ENCODE peak calls at places on chromosomes 2 and 18, in five cellular contexts. J is dorsolateral prefrontal cortex, D is esophagus squamous epithelium, W is hepatocyte, R is Calu3. X is an unnamed sample.

GRCh38 chr18:9877655-9878014 is 8.1 kb upstream of the TXNDC2 start:
- DNase-seq in D (no peak), J (no peak), R (no peak), W (no peak), X (no peak)

GRCh38 chr2:204670124-204670523 is 124.8 kb downstream of the PARD3B start:
- DNase-seq in D (no peak), J (no peak), W (peak), R (no peak), X (no peak)

GRCh38 chr2:29165362-29166236 is 50.4 kb downstream of the CLIP4 start:
- DNase-seq in W (peak), J (no peak), R (no peak), D (no peak), X (no peak)

GRCh38 chr2:74441111-74441689 is 537 bp downstream of the RTKN start:
- DNase-seq in W (no peak), D (no peak), J (no peak), R (no peak), X (no peak)

GRCh38 chr2:234986866-234987720 is 35.3 kb downstream of the SH3BP4 start:
- DNase-seq in W (no peak), R (no peak), J (no peak), D (no peak), X (no peak)

GRCh38 chr18:61236476-61237057 is 96.7 kb upstream of the CDH20 start:
- DNase-seq in D (no peak), J (no peak), R (no peak), W (no peak), X (no peak)

GRCh38 chr2:144645055-144645778 is 125.3 kb upstream of the ZEB2 start:
- DNase-seq in W (no peak), R (no peak), J (no peak), D (no peak), X (no peak)

GRCh38 chr18:25743661-25744151 is 346.7 kb downstream of the SS18 start:
- DNase-seq in R (no peak), D (no peak), J (no peak), W (no peak), X (no peak)

GRCh38 chr2:216519154-216519762 is 20.6 kb downstream of the RPL37A start:
- DNase-seq in W (peak), J (peak), R (peak), D (no peak), X (peak)

GRCh38 chr2:28035816-28036215 is 145.3 kb downstream of the BABAM2 start:
- DNase-seq in R (no peak), W (no peak), J (no peak), D (no peak), X (no peak)

GRCh38 chr2:232957607-232958211 is 55.3 kb downstream of the NGEF start:
- DNase-seq in W (no peak), J (no peak), D (no peak), R (no peak), X (no peak)

GRCh38 chr2:19725392-19725791 is 176.4 kb downstream of the TTC32 start:
- DNase-seq in J (no peak), W (no peak), D (no peak), R (no peak), X (no peak)

GRCh38 chr2:241860184-241861078 is 1.7 kb upstream of the PDCD1 start:
- DNase-seq in W (no peak), D (no peak), J (no peak), R (no peak), X (no peak)

GRCh38 chr18:55876254-55876653 is 288.3 kb upstream of the TCF4 start:
- DNase-seq in J (no peak), R (no peak), D (no peak), W (no peak), X (no peak)

GRCh38 chr2:31088516-31089195 is 49.6 kb downstream of the GALNT14 start:
- DNase-seq in W (no peak), J (no peak), D (no peak), R (no peak), X (no peak)

GRCh38 chr2:158113896-158114295 is 12.2 kb downstream of the UPP2 start:
- DNase-seq in D (no peak), R (no peak), W (no peak), J (no peak), X (no peak)

GRCh38 chr2:140990416-140990815 is 1140.4 kb downstream of the LRP1B start:
- DNase-seq in D (no peak), R (no peak), W (no peak), J (no peak), X (no peak)

GRCh38 chr2:206765242-206766056 is at the start of the genes FASTKD2 and MDH1B:
- DNase-seq in W (peak), D (peak), R (peak), J (peak), X (peak)

GRCh38 chr2:45585267-45585861 is 25.7 kb downstream of the SRBD1 start:
- DNase-seq in J (no peak), W (peak), D (no peak), R (peak), X (peak)

GRCh38 chr2:14011186-14011585 is 621.3 kb upstream of the LRATD1 start:
- DNase-seq in W (no peak), D (no peak), R (no peak), J (no peak), X (no peak)

GRCh38 chr2:210128961-210129360 is 42.2 kb downstream of the KANSL1L start:
- DNase-seq in D (no peak), J (no peak), R (no peak), W (peak), X (no peak)

GRCh38 chr2:56130463-56131070 is 53.2 kb upstream of the CCDC85A start:
- DNase-seq in D (no peak), W (peak), J (peak), R (peak), X (no peak)

GRCh38 chr2:102438578-102438977 is 15.6 kb downstream of the IL18RAP start:
- DNase-seq in D (no peak), R (no peak), W (no peak), J (no peak), X (no peak)

GRCh38 chr2:128696421-128696820 is 377.8 kb upstream of the HS6ST1 start:
- DNase-seq in W (peak), R (no peak), D (no peak), J (no peak), X (no peak)

GRCh38 chr2:209121691-209122090 is 302.2 kb upstream of the MAP2 start:
- DNase-seq in D (no peak), J (no peak), R (no peak), W (no peak), X (no peak)

GRCh38 chr18:46313521-46313920 is 209.3 kb downstream of the HAUS1 start:
- DNase-seq in J (no peak), W (no peak), R (no peak), D (no peak), X (no peak)
- TF ChIP-seq CTCF in J (no peak), W (no peak), R (no peak), D (no peak), X (no peak)

GRCh38 chr2:12555012-12555645 is 161.6 kb upstream of the TRIB2 start:
- DNase-seq in R (no peak), J (no peak), D (no peak), W (peak), X (no peak)
- TF ChIP-seq CTCF in R (no peak), J (no peak), D (no peak), W (no peak), X (no peak)

DNA sequence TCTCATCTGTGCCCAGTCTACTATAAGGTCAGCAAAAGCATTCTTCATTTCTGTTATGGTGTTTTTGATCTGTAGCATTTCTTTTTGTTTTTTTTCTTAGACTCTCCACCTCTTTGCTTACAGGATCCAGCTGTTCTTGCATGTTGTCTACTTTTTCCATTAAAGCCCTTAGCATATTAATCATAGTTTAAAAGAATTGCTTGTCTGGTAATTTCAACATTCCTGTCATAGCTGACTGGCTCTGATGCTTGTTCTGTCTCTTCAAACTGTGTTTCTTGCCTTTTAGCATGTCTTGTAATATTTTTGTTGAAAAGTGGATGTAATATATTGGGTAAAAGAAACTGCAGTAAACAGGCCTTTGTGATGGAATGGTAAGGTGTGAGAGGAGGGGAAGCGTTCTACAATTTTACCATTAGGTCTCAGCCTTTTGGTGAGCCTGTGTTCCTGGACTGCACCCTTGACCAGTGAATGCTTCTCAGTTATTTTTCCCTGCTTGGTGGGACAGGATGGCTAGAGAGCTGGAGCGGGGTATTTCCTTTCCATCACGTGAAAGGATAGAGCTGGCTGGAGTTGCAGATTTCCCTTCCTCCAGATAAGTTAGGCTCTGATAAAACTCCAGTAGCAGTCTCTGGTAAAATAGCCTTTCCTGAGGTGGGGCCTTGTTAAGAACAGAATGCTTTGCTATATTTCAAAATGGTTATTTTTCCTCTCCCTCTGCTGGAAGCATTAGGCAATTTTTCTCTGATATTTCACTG is 65.4 kb downstream of the PLA2R1 start:
- DNase-seq in D (no peak), W (no peak), R (no peak), J (no peak), X (no peak)
- TF ChIP-seq CTCF in D (no peak), W (no peak), R (no peak), J (no peak), X (no peak)

DNA sequence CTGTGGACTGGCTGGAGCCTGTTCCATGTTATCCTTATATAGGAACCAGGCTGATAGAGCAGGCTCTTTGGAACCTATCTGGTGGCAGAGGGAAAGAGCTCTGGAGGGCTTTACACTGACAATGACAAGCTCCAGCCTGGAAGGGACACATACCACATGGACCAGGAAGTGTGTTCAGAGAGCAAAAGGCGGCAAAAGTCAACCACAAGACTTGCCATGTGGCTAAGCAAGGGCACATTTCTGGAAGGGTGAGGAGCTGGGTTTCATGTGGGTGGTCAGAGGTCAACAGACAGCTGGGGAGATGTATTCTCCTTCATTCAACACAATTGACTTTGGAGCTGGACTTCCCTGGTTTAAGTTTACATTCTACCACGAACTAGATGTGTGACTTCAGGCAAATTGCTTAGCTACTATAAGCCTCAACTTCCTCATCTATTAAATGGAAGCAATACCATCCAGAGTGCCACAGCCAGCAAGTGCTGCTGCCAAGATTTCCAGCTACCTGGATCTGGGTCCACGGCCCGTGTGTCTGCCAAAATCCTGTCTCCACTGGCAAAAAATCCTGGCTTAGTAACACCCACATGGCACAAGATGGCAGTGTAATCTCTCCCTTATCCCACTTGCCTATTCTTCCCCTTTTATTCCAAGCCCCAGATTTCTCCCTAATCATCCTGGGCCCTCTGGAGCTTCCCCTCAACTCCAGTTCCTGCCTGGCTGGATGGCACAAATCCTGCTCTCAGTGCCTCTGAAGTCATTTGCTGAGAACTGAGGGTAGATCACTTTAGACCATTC is 325.3 kb downstream of the DYSF start:
- DNase-seq in W (no peak), D (no peak), R (no peak), J (no peak), X (no peak)
- TF ChIP-seq CTCF in W (peak), D (no peak), R (no peak), J (no peak), X (no peak)

GRCh38 chr2:63486861-63487290 is 101.4 kb downstream of the WDPCP start:
- DNase-seq in D (no peak), R (no peak), J (no peak), W (no peak), X (no peak)
- TF ChIP-seq CTCF in D (no peak), R (peak), J (no peak), W (peak), X (peak)

GRCh38 chr2:118661184-118661583 is 186.3 kb downstream of the EN1 start:
- DNase-seq in D (no peak), W (no peak), J (no peak), R (no peak), X (no peak)
- TF ChIP-seq CTCF in D (no peak), W (peak), J (no peak), R (peak), X (no peak)